ENCODE peak calls at places on chromosomes 2 and 18, in five cellular contexts. H, V, C, R and N are unnamed samples.

GRCh38 chr2:135840601-135841000 is 3.6 kb upstream of the LCT start:
- DNase-seq in C (peak), R (peak), V (no peak), H (peak), N (no peak)

GRCh38 chr2:3242747-3243369 is 134.8 kb downstream of the EIPR1 start:
- DNase-seq in R (peak), V (no peak), H (no peak), C (peak), N (no peak)

GRCh38 chr2:133123912-133124311 is 444.4 kb downstream of the NCKAP5 start:
- DNase-seq in C (no peak), H (no peak), R (no peak), V (no peak), N (no peak)

GRCh38 chr2:161165266-161165665 is 5.0 kb downstream of the TANK start:
- DNase-seq in R (peak), C (peak), V (no peak), H (peak), N (no peak)

GRCh38 chr2:109324859-109325258 is 195.9 kb downstream of the SH3RF3 start:
- DNase-seq in V (peak), H (peak), R (peak), C (peak), N (peak)

GRCh38 chr2:161141033-161141432 is 19.2 kb upstream of the TANK start:
- DNase-seq in C (no peak), R (no peak), V (no peak), H (no peak), N (no peak)

GRCh38 chr2:57906152-57906732 is 140.4 kb upstream of the VRK2 start:
- DNase-seq in C (peak), R (peak), H (peak), V (no peak), N (no peak)

GRCh38 chr2:225534697-225535096 is 135.2 kb downstream of the NYAP2 start:
- DNase-seq in R (no peak), C (no peak), V (no peak), H (no peak), N (no peak)

GRCh38 chr18:11115268-11115667 is 34.1 kb downstream of the PIEZO2 start:
- DNase-seq in H (peak), R (peak), V (no peak), C (peak), N (no peak)

GRCh38 chr18:23619388-23619873 is 33.1 kb upstream of the NPC1 start:
- DNase-seq in R (peak), V (peak), C (no peak), H (peak), N (no peak)

GRCh38 chr2:216016581-216016980 is 3.2 kb upstream of the MREG start:
- DNase-seq in C (no peak), R (no peak), H (no peak), V (no peak), N (no peak)

GRCh38 chr2:11754705-11755026 is 8.2 kb downstream of the LPIN1 start:
- DNase-seq in R (no peak), H (no peak), V (no peak), C (no peak), N (no peak)

GRCh38 chr2:201151127-201152074 is 31.5 kb upstream of the CASP10 start:
- DNase-seq in R (peak), C (peak), V (no peak), H (peak), N (no peak)

DNA sequence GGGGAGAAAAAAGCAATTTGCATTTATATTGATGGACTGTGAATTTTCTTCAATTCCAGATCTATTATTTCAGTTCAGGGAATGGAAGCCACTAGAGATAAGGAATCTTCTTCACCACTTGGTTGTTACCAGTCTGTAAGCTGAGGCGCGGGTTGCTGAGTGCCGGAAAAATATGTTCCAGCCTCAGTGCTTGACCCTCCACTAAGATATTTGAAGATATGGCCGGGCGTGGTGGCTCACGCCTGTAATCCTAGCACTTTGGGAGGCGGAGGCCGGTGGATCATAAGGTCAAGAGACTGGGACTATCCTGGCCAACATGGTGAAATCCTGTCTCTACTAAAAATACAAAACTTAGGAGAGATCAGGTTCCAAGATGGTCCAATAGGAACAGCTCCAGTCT is 9.1 kb upstream of the HMSD start:
- DNase-seq in R (no peak), V (no peak), C (no peak), H (no peak), N (no peak)
- H3K4me3 ChIP-seq in R (no peak), V (no peak), C (no peak), H (no peak), N (no peak)

DNA sequence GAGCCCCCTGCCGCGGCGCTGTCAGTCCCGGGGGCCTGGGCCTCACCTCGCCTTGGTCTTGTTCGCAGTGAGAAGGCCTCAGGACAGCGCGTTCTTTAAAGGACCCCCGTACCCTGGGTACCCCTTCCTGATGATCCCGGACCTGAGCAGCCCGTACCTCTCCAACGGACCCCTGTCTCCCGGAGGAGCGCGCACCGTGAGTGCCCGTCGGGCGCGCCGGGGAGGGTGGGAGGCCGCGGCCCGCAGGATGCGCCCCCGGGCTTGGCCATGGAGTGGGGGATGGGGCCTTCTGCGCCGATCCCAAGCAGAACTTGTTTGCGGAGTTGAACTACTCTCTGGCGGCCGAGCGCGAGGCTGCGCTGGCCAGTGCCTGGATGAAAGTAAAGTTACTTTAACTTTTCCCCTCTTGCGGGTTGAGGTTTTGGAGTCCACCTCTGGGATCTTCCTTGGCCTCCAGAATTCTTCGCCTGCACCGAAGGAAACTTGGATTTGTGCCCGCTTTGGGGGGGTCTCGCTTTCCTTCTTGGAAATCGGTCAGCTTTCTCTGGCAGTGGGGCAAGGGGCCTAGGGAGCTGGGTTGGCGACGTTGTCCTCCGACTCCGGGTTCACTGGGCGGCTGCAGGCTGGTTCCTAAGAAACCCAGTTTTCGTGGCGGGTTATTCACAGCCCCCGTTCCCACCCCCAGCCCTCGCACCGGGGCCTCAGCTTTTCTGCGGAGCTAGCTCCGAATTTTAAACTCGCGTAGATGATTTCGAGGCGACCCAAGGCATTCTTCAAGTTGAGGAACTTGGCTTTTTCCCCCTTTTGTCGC is 1.3 kb downstream of the TCF7L1 start:
- DNase-seq in R (peak), H (peak), V (peak), C (peak), N (no peak)
- H3K4me3 ChIP-seq in R (peak), H (peak), V (peak), C (peak), N (peak)

GRCh38 chr2:120400546-120400945 is 54.6 kb downstream of the INHBB start:
- DNase-seq in H (no peak), V (no peak), R (no peak), C (no peak), N (no peak)
- H3K4me3 ChIP-seq in H (no peak), V (no peak), R (no peak), C (no peak), N (no peak)

DNA sequence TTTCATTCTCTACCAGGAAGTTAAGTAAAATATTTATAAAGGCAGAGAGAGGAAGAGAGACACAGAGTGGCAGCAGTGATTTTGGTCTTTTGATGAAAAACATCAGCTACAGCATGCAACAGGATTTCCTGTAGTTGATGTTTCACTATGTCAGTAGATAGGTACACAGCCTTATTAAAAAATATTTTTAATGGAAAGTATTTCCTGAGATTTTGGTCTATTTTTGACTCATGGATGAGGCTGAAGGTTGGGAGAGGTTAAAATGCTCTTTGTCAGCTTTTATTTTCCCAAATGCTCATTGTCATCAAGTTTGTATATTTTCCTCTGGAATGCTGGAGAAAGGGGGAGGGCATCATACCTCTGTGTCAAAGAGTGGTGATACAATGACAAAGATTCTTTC is 1112.5 kb downstream of the CBLN2 start:
- DNase-seq in C (peak), H (no peak), V (no peak), R (no peak), N (no peak)
- H3K4me3 ChIP-seq in C (no peak), H (no peak), V (no peak), R (no peak), N (no peak)

GRCh38 chr2:27285481-27285880 is 3.3 kb downstream of the TRIM54 start:
- DNase-seq in C (no peak), R (no peak), H (no peak), V (no peak), N (no peak)

GRCh38 chr2:27291865-27292264 is 9.6 kb downstream of the TRIM54 start:
- DNase-seq in H (peak), C (no peak), V (no peak), R (no peak), N (no peak)

GRCh38 chr2:27290571-27290970 is 8.3 kb downstream of the TRIM54 start:
- DNase-seq in R (no peak), C (no peak), V (no peak), H (no peak), N (no peak)

GRCh38 chr2:27284989-27285388 is 2.8 kb downstream of the TRIM54 start:
- DNase-seq in C (no peak), H (no peak), R (no peak), V (no peak), N (no peak)

GRCh38 chr2:27288610-27289009 is 6.4 kb downstream of the TRIM54 start:
- DNase-seq in C (no peak), V (no peak), R (no peak), H (no peak), N (no peak)
- H3K4me3 ChIP-seq in C (no peak), V (no peak), R (no peak), H (no peak), N (no peak)